ENCODE peak calls at places on chromosomes 6 and 20, in seven cellular contexts. V is pancreas, W is fibroblast of pulmonary artery, H is HCT116, K is tibial nerve, U is BJ, E is mucosa of descending colon. A is an unnamed sample.

GRCh38 chr20:56004611-56005388 is 519 bp downstream of the CBLN4 start:
- DNase-seq in K (no peak), W (no peak), E (no peak), H (no peak), U (no peak), V (peak), A (no peak)

GRCh38 chr20:3652646-3653596 is 10.3 kb downstream of the GFRA4 start:
- DNase-seq in K (no peak), E (no peak), U (no peak), W (no peak), V (no peak), H (no peak), A (no peak)

GRCh38 chr6:106360410-106360988 is at the start of gene CRYBG1:
- DNase-seq in W (peak), E (peak), V (peak), K (peak), H (peak), U (no peak), A (no peak)

GRCh38 chr6:165031491-165031890 is 277.9 kb downstream of the C6orf118 start:
- DNase-seq in V (no peak), E (no peak), K (no peak), W (no peak), H (no peak), U (no peak), A (no peak)

GRCh38 chr20:10857362-10858070 is 183.7 kb upstream of the JAG1 start:
- DNase-seq in V (no peak), E (peak), W (peak), U (no peak), H (no peak), K (peak), A (no peak)

GRCh38 chr20:11432407-11432806 is 485.3 kb upstream of the BTBD3 start:
- DNase-seq in K (no peak), E (no peak), W (peak), H (no peak), U (no peak), V (no peak), A (peak)

GRCh38 chr6:139588734-139589418 is 214.4 kb upstream of the CITED2 start:
- DNase-seq in V (no peak), W (peak), E (no peak), K (no peak), U (peak), H (no peak), A (peak)

GRCh38 chr20:50248104-50248631 is 57.5 kb downstream of the CEBPB start:
- DNase-seq in E (no peak), K (no peak), H (no peak), V (no peak), U (no peak), W (peak), A (no peak)

GRCh38 chr20:46592580-46593362 is 42.3 kb upstream of the OCSTAMP start:
- DNase-seq in H (peak), V (no peak), W (no peak), K (no peak), U (no peak), E (no peak), A (no peak)

GRCh38 chr6:29705389-29706231 is 17.6 kb upstream of the HLA-F start:
- DNase-seq in K (peak), V (no peak), W (peak), U (no peak), H (peak), E (no peak), A (peak)

GRCh38 chr6:53585208-53585903 is 40.5 kb upstream of the GCLC start:
- DNase-seq in H (no peak), E (no peak), V (no peak), W (no peak), K (no peak), U (no peak), A (no peak)

GRCh38 chr6:52595000-52595795 is 18.3 kb upstream of the TRAM2 start:
- DNase-seq in W (peak), K (peak), E (peak), U (peak), H (no peak), V (no peak), A (peak)

GRCh38 chr6:26056583-26057350 is 30.5 kb upstream of the HFE start:
- DNase-seq in V (peak), H (no peak), E (peak), U (no peak), W (peak), K (peak), A (peak)

GRCh38 chr6:113921299-113921904 is 49.5 kb downstream of the HDAC2 start:
- DNase-seq in U (no peak), H (no peak), W (no peak), E (no peak), V (no peak), K (no peak), A (no peak)

GRCh38 chr6:16568128-16568527 is 193.1 kb downstream of the ATXN1 start:
- DNase-seq in U (no peak), W (no peak), V (no peak), E (no peak), H (no peak), K (no peak), A (no peak)

GRCh38 chr6:18245642-18246041 is 18.7 kb downstream of the DEK start:
- DNase-seq in V (no peak), W (no peak), U (no peak), E (no peak), H (no peak), K (no peak), A (no peak)

GRCh38 chr6:17588011-17588410 is 12.1 kb upstream of the FAM8A1 start:
- DNase-seq in U (no peak), K (no peak), W (no peak), H (no peak), E (no peak), V (no peak), A (no peak)

GRCh38 chr6:46312657-46313056 is 141.9 kb upstream of the ENPP5 start:
- DNase-seq in W (no peak), E (no peak), U (no peak), K (no peak), H (no peak), V (no peak), A (no peak)

GRCh38 chr6:2968600-2969135 is 2.7 kb downstream of the SERPINB6 start:
- DNase-seq in U (no peak), V (no peak), H (no peak), W (no peak), K (no peak), E (peak), A (no peak)

GRCh38 chr6:38058022-38058421 is 238.5 kb downstream of the ZFAND3 start:
- DNase-seq in W (peak), H (peak), K (no peak), E (no peak), U (no peak), V (no peak), A (peak)

GRCh38 chr20:62766716-62767115 is 29.6 kb upstream of the MRGBP start:
- DNase-seq in H (no peak), E (peak), W (peak), V (peak), U (no peak), K (no peak), A (no peak)

GRCh38 chr20:56345911-56346310 is 12.9 kb upstream of the FAM210B start:
- DNase-seq in K (no peak), W (no peak), H (no peak), U (no peak), V (no peak), E (no peak), A (no peak)

GRCh38 chr20:23783447-23783846 is 32.7 kb upstream of the CST1 start:
- DNase-seq in W (no peak), K (no peak), U (no peak), V (no peak), H (no peak), E (no peak), A (no peak)

GRCh38 chr20:23782366-23782983 is 31.7 kb upstream of the CST1 start:
- DNase-seq in V (no peak), U (no peak), E (no peak), H (no peak), K (no peak), W (peak), A (peak)
- TF ChIP-seq CTCF in V (peak), U (peak), E (peak), H (peak), K (peak), W (peak), A (peak)

GRCh38 chr6:10557886-10558285 is 36.7 kb downstream of the GCNT2 start:
- DNase-seq in H (no peak), U (no peak), W (no peak), K (no peak), E (no peak), V (no peak), A (no peak)
- H3K4me3 ChIP-seq in H (no peak), U (no peak), W (no peak), K (no peak), E (no peak), V (no peak), A (no peak)

DNA sequence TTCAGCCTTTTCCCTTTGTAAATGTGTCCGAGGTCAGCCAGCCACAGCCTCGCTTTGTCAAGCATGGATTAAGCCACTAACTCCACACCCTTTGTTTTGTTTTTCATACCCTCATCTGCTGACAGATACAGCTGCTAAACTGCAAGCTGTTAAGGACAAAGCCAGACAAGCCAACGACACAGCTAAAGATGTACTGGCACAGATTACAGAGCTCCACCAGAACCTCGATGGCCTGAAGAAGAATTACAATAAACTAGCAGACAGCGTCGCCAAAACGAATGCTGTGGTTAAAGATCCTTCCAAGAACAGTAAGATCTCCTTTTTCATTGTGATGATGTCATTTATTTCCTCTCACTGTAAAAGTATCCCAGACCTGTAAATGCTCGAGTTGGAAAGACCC is 269.3 kb downstream of the ARHGAP18 start:
- DNase-seq in K (no peak), E (no peak), U (peak), V (no peak), H (no peak), W (peak), A (peak)
- TF ChIP-seq CTCF in K (no peak), E (no peak), U (no peak), V (no peak), H (no peak), W (no peak), A (no peak)

DNA sequence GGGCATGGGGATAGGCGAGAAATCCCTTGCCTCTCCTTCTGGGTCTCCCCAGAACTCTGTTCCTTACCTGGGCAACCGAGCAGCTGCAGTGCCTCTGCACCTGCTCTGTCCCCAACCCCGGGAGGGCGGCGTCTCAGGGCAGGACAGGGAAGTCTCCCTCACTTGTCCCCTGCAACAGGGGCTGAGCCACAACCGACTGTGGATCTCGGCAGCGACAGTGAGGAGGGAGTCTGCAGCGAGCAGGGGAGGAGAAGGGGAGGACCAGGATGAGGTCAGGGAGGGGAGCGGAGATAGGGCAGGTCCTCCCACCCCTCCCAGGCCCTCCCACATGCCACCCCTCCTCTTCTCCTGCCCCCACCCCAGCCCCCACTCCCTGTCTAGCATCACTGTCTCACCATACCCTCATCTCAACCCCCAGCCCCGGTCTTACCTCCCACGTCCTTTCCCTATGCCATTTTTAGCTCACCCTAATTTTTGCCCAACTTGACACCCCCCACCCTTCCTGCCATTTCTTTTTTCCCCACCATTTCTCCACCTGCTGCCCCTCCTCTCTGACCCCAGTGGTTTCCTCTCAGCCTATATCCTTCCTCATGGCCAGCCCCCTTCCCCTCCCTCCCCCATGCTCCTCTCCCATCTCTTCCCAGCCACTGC is at the start of gene TNXB:
- DNase-seq in V (peak), E (peak), K (no peak), H (no peak), U (no peak), W (no peak), A (no peak)
- H3K4me3 ChIP-seq in V (no peak), E (no peak), K (peak), H (no peak), U (peak), W (peak), A (peak)

DNA sequence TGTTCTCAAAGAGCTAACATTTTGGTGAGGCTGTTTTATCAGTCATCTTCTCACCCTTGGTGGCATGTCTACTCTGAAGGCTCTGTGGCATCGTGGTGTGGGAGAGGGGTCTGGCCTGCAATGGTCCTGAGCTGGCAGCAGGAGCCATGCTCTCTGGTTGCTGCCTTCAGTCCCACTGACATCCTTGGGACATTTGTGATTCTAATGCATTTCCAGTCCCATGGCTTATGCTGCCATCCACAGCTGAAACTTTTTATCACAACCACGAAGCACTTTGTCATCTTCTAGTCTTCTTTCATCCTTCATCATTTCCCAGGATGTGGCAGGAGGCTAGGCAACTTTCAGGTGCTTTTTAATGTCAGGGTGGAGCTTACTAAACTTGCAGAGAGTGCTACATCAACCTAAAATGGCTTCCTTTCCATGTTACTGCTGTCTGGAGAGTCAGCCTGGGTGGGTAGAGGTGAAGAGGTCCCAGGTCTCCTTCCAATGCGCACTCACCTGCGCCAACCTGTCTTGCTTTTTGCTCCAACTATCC is 77.1 kb downstream of the GPR63 start:
- DNase-seq in W (no peak), V (no peak), H (no peak), K (no peak), E (no peak), U (no peak), A (no peak)
- TF ChIP-seq CTCF in W (no peak), V (no peak), H (no peak), K (no peak), E (no peak), U (no peak), A (no peak)

GRCh38 chr6:9507136-9507895 is 907.6 kb downstream of the TFAP2A start:
- DNase-seq in K (no peak), H (no peak), V (no peak), E (no peak), W (no peak), U (no peak), A (no peak)

GRCh38 chr6:9504191-9504590 is 910.7 kb downstream of the TFAP2A start:
- DNase-seq in H (no peak), E (no peak), W (no peak), U (no peak), K (no peak), V (no peak), A (no peak)

GRCh38 chr6:9499709-9500108 is 915.2 kb downstream of the TFAP2A start:
- DNase-seq in V (no peak), W (no peak), E (no peak), U (no peak), K (no peak), H (no peak), A (peak)

GRCh38 chr6:9502991-9503761 is 911.7 kb downstream of the TFAP2A start:
- DNase-seq in H (no peak), E (no peak), W (peak), V (no peak), K (no peak), U (peak), A (no peak)
- H3K4me3 ChIP-seq in H (no peak), E (no peak), W (no peak), V (no peak), K (no peak), U (no peak), A (no peak)

DNA sequence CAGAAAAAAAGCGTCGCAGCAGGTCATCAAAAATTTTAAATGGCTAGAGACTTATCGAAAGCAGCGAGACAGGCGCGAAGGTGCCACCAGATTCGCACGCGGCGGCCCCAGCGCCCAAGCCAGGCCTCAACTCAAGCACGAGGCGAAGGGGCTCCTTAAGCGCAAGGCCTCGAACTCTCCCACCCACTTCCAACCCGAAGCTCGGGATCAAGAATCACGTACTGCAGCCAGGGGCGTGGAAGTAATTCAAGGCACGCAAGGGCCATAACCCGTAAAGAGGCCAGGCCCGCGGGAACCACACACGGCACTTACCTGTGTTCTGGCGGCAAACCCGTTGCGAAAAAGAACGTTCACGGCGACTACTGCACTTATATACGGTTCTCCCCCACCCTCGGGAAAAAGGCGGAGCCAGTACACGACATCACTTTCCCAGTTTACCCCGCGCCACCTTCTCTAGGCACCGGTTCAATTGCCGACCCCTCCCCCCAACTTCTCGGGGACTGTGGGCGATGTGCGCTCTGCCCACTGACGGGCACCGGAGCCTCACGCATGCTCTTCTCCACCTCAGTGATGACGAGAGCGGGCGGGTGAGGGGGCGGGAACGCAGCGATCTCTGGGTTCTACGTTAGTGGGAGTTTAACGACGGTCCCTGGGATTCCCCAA is at the start of gene EEF1A1:
- DNase-seq in U (peak), W (peak), H (peak), K (peak), E (peak), V (peak), A (peak)
- TF ChIP-seq CTCF in U (no peak), W (no peak), H (no peak), K (no peak), E (no peak), V (no peak), A (no peak)